ENCODE peak calls at places on chromosomes 2 and 18, in eight cellular contexts. One of them, this sample, is unnamed.

GRCh38 chr2:23092831-23093230 is 292.1 kb upstream of the KLHL29 start:
- DNase-seq in CD8-positive, alpha-beta T cell: no peak
- DNase-seq in K562: no peak
- DNase-seq in mesendoderm: peak; percentile 55
- DNase-seq in tibial nerve: no peak
- DNase-seq in DND-41: no peak
- DNase-seq in CD4-positive, CD25-positive, alpha-beta regulatory T cell: no peak
- DNase-seq in Panc1: no peak
- DNase-seq in this sample: no peak

GRCh38 chr2:238728322-238729260 is 119.3 kb upstream of the TWIST2 start:
- DNase-seq in CD8-positive, alpha-beta T cell: no peak
- DNase-seq in K562: no peak
- DNase-seq in mesendoderm: peak; percentile 89
- DNase-seq in tibial nerve: peak; percentile 25
- DNase-seq in DND-41: no peak
- DNase-seq in CD4-positive, CD25-positive, alpha-beta regulatory T cell: no peak
- DNase-seq in Panc1: no peak
- DNase-seq in this sample: peak; percentile 46

GRCh38 chr2:208062113-208062512 is 36.8 kb upstream of the PLEKHM3 start:
- DNase-seq in CD8-positive, alpha-beta T cell: no peak
- DNase-seq in K562: peak; percentile 63
- DNase-seq in mesendoderm: peak; percentile 69
- DNase-seq in tibial nerve: peak; percentile 38
- DNase-seq in DND-41: peak; percentile 7
- DNase-seq in CD4-positive, CD25-positive, alpha-beta regulatory T cell: peak; percentile 31
- DNase-seq in Panc1: no peak
- DNase-seq in this sample: no peak

GRCh38 chr2:172101707-172102158 is 967 bp downstream of the DLX2 start:
- DNase-seq in CD8-positive, alpha-beta T cell: no peak
- DNase-seq in K562: no peak
- DNase-seq in mesendoderm: peak; percentile 71
- DNase-seq in tibial nerve: no peak
- DNase-seq in DND-41: no peak
- DNase-seq in CD4-positive, CD25-positive, alpha-beta regulatory T cell: no peak
- DNase-seq in Panc1: no peak
- DNase-seq in this sample: no peak

GRCh38 chr18:78728301-78729098 is 251.1 kb upstream of the SALL3 start:
- DNase-seq in CD8-positive, alpha-beta T cell: no peak
- DNase-seq in K562: no peak
- DNase-seq in mesendoderm: no peak
- DNase-seq in tibial nerve: no peak
- DNase-seq in DND-41: no peak
- DNase-seq in CD4-positive, CD25-positive, alpha-beta regulatory T cell: no peak
- DNase-seq in Panc1: no peak
- DNase-seq in this sample: no peak

GRCh38 chr2:13542642-13543041 is 825.9 kb downstream of the TRIB2 start:
- DNase-seq in CD8-positive, alpha-beta T cell: no peak
- DNase-seq in K562: no peak
- DNase-seq in mesendoderm: no peak
- DNase-seq in tibial nerve: no peak
- DNase-seq in DND-41: no peak
- DNase-seq in CD4-positive, CD25-positive, alpha-beta regulatory T cell: no peak
- DNase-seq in Panc1: no peak
- DNase-seq in this sample: no peak

GRCh38 chr2:42781204-42781603 is 11.2 kb downstream of the HAAO start:
- DNase-seq in CD8-positive, alpha-beta T cell: no peak
- DNase-seq in K562: no peak
- DNase-seq in mesendoderm: no peak
- DNase-seq in tibial nerve: no peak
- DNase-seq in DND-41: no peak
- DNase-seq in CD4-positive, CD25-positive, alpha-beta regulatory T cell: no peak
- DNase-seq in Panc1: no peak
- DNase-seq in this sample: no peak

GRCh38 chr2:221895366-221896121 is 323.4 kb upstream of the EPHA4 start:
- DNase-seq in CD8-positive, alpha-beta T cell: no peak
- DNase-seq in K562: no peak
- DNase-seq in mesendoderm: no peak
- DNase-seq in tibial nerve: no peak
- DNase-seq in DND-41: no peak
- DNase-seq in CD4-positive, CD25-positive, alpha-beta regulatory T cell: no peak
- DNase-seq in Panc1: no peak
- DNase-seq in this sample: no peak

GRCh38 chr2:127642706-127643697 is 3.0 kb upstream of the GPR17 start:
- DNase-seq in CD8-positive, alpha-beta T cell: no peak
- DNase-seq in K562: no peak
- DNase-seq in mesendoderm: no peak
- DNase-seq in tibial nerve: no peak
- DNase-seq in DND-41: no peak
- DNase-seq in CD4-positive, CD25-positive, alpha-beta regulatory T cell: no peak
- DNase-seq in Panc1: no peak
- DNase-seq in this sample: no peak

GRCh38 chr2:216880509-216881184 is 20.8 kb upstream of the TNP1 start:
- DNase-seq in CD8-positive, alpha-beta T cell: no peak
- DNase-seq in K562: peak; percentile 93
- DNase-seq in mesendoderm: no peak
- DNase-seq in tibial nerve: no peak
- DNase-seq in DND-41: peak; percentile 90
- DNase-seq in CD4-positive, CD25-positive, alpha-beta regulatory T cell: peak; percentile 85
- DNase-seq in Panc1: no peak
- DNase-seq in this sample: no peak

GRCh38 chr2:101395545-101396351 is 8.4 kb upstream of the CREG2 start:
- DNase-seq in CD8-positive, alpha-beta T cell: no peak
- DNase-seq in K562: no peak
- DNase-seq in mesendoderm: no peak
- DNase-seq in tibial nerve: no peak
- DNase-seq in DND-41: no peak
- DNase-seq in CD4-positive, CD25-positive, alpha-beta regulatory T cell: no peak
- DNase-seq in Panc1: no peak
- DNase-seq in this sample: no peak
- H3K4me3 ChIP-seq in CD8-positive, alpha-beta T cell: no peak overlapping the region
- H3K4me3 ChIP-seq in K562: no peak overlapping the region
- H3K4me3 ChIP-seq in mesendoderm: no peak overlapping the region
- H3K4me3 ChIP-seq in tibial nerve: no peak overlapping the region
- H3K4me3 ChIP-seq in DND-41: no peak overlapping the region
- H3K4me3 ChIP-seq in CD4-positive, CD25-positive, alpha-beta regulatory T cell: no peak overlapping the region
- H3K4me3 ChIP-seq in Panc1: no peak overlapping the region
- H3K4me3 ChIP-seq in this sample: no peak overlapping the region

GRCh38 chr2:137659616-137660015 is 304.7 kb upstream of the HNMT start:
- DNase-seq in CD8-positive, alpha-beta T cell: no peak
- DNase-seq in K562: no peak
- DNase-seq in mesendoderm: peak; percentile 14
- DNase-seq in tibial nerve: no peak
- DNase-seq in DND-41: no peak
- DNase-seq in CD4-positive, CD25-positive, alpha-beta regulatory T cell: no peak
- DNase-seq in Panc1: no peak
- DNase-seq in this sample: no peak

GRCh38 chr2:137658433-137658832 is 305.8 kb upstream of the HNMT start:
- DNase-seq in CD8-positive, alpha-beta T cell: no peak
- DNase-seq in K562: no peak
- DNase-seq in mesendoderm: no peak
- DNase-seq in tibial nerve: no peak
- DNase-seq in DND-41: no peak
- DNase-seq in CD4-positive, CD25-positive, alpha-beta regulatory T cell: no peak
- DNase-seq in Panc1: no peak
- DNase-seq in this sample: no peak

GRCh38 chr2:137655812-137656211 is 308.5 kb upstream of the HNMT start:
- DNase-seq in CD8-positive, alpha-beta T cell: no peak
- DNase-seq in K562: no peak
- DNase-seq in mesendoderm: no peak
- DNase-seq in tibial nerve: no peak
- DNase-seq in DND-41: no peak
- DNase-seq in CD4-positive, CD25-positive, alpha-beta regulatory T cell: no peak
- DNase-seq in Panc1: no peak
- DNase-seq in this sample: no peak

DNA sequence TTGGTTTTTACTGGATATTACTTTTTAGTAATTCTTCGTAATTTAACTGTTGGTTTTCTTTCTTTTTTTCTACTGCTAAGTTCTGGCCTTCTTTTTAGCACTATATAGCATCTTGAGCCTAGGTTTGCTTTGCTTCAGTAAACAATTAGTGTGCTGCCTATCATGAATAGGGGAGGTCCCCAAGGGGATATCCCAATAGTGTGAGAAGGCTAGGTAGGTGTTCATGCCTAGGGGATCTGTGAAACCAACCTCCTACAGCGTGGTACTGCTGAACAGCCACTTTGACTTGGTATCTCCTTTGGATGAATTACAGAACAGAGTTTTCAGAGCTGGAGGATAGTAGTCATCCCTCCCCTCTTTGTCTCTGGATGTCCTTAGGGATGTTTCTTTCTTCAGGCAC is 310.2 kb upstream of the HNMT start:
- DNase-seq in CD8-positive, alpha-beta T cell: no peak
- DNase-seq in K562: no peak
- DNase-seq in mesendoderm: no peak
- DNase-seq in tibial nerve: no peak
- DNase-seq in DND-41: no peak
- DNase-seq in CD4-positive, CD25-positive, alpha-beta regulatory T cell: no peak
- DNase-seq in Panc1: no peak
- DNase-seq in this sample: no peak
- H3K27me3 ChIP-seq in CD8-positive, alpha-beta T cell: no peaks in the 10 kb centered on the region
- H3K27me3 ChIP-seq in K562: no peaks in the 10 kb centered on the region
- H3K27me3 ChIP-seq in mesendoderm: no peaks in the 10 kb centered on the region
- H3K27me3 ChIP-seq in tibial nerve: no peaks in the 10 kb centered on the region
- H3K27me3 ChIP-seq in DND-41: no peaks in the 10 kb centered on the region
- H3K27me3 ChIP-seq in CD4-positive, CD25-positive, alpha-beta regulatory T cell: no peaks in the 10 kb centered on the region
- H3K27me3 ChIP-seq in Panc1: no peaks in the 10 kb centered on the region
- H3K27me3 ChIP-seq in this sample: no peaks in the 10 kb centered on the region

GRCh38 chr2:199471443-199472057 is 13.8 kb upstream of the SATB2 start:
- DNase-seq in CD8-positive, alpha-beta T cell: no peak
- DNase-seq in K562: peak; percentile 78
- DNase-seq in mesendoderm: peak; percentile 89
- DNase-seq in tibial nerve: peak; percentile 38
- DNase-seq in DND-41: no peak
- DNase-seq in CD4-positive, CD25-positive, alpha-beta regulatory T cell: no peak
- DNase-seq in Panc1: no peak
- DNase-seq in this sample: no peak

GRCh38 chr2:199468561-199469513 is 11.1 kb upstream of the SATB2 start:
- DNase-seq in CD8-positive, alpha-beta T cell: no peak
- DNase-seq in K562: no peak
- DNase-seq in mesendoderm: peak; percentile 69
- DNase-seq in tibial nerve: no peak
- DNase-seq in DND-41: no peak
- DNase-seq in CD4-positive, CD25-positive, alpha-beta regulatory T cell: no peak
- DNase-seq in Panc1: no peak
- DNase-seq in this sample: no peak

GRCh38 chr2:199470361-199470671 is 12.6 kb upstream of the SATB2 start:
- DNase-seq in CD8-positive, alpha-beta T cell: no peak
- DNase-seq in K562: no peak
- DNase-seq in mesendoderm: no peak
- DNase-seq in tibial nerve: no peak
- DNase-seq in DND-41: no peak
- DNase-seq in CD4-positive, CD25-positive, alpha-beta regulatory T cell: no peak
- DNase-seq in Panc1: no peak
- DNase-seq in this sample: no peak

GRCh38 chr2:199470672-199471442 is 13.1 kb upstream of the SATB2 start:
- DNase-seq in CD8-positive, alpha-beta T cell: no peak
- DNase-seq in K562: no peak
- DNase-seq in mesendoderm: no peak
- DNase-seq in tibial nerve: no peak
- DNase-seq in DND-41: no peak
- DNase-seq in CD4-positive, CD25-positive, alpha-beta regulatory T cell: no peak
- DNase-seq in Panc1: no peak
- DNase-seq in this sample: no peak

GRCh38 chr2:199469514-199470360 is 12.0 kb upstream of the SATB2 start:
- DNase-seq in CD8-positive, alpha-beta T cell: no peak
- DNase-seq in K562: no peak
- DNase-seq in mesendoderm: no peak
- DNase-seq in tibial nerve: no peak
- DNase-seq in DND-41: no peak
- DNase-seq in CD4-positive, CD25-positive, alpha-beta regulatory T cell: no peak
- DNase-seq in Panc1: no peak
- DNase-seq in this sample: no peak
- H3K4me3 ChIP-seq in CD8-positive, alpha-beta T cell: no peak overlapping the region
- H3K4me3 ChIP-seq in K562: no peak overlapping the region
- H3K4me3 ChIP-seq in mesendoderm: no peak overlapping the region
- H3K4me3 ChIP-seq in tibial nerve: no peak overlapping the region
- H3K4me3 ChIP-seq in DND-41: no peak overlapping the region
- H3K4me3 ChIP-seq in CD4-positive, CD25-positive, alpha-beta regulatory T cell: no peak overlapping the region
- H3K4me3 ChIP-seq in Panc1: no peak overlapping the region
- H3K4me3 ChIP-seq in this sample: peak overlapping the region; percentile 23

GRCh38 chr2:219466816-219467735 is 31.6 kb upstream of the GMPPA start:
- DNase-seq in CD8-positive, alpha-beta T cell: no peak
- DNase-seq in K562: no peak
- DNase-seq in mesendoderm: no peak
- DNase-seq in tibial nerve: no peak
- DNase-seq in DND-41: no peak
- DNase-seq in CD4-positive, CD25-positive, alpha-beta regulatory T cell: no peak
- DNase-seq in Panc1: no peak
- DNase-seq in this sample: no peak

GRCh38 chr2:219465659-219466561 is 31.3 kb downstream of the SPEG start:
- DNase-seq in CD8-positive, alpha-beta T cell: no peak
- DNase-seq in K562: no peak
- DNase-seq in mesendoderm: no peak
- DNase-seq in tibial nerve: no peak
- DNase-seq in DND-41: no peak
- DNase-seq in CD4-positive, CD25-positive, alpha-beta regulatory T cell: no peak
- DNase-seq in Panc1: no peak
- DNase-seq in this sample: no peak

GRCh38 chr2:219469186-219469724 is 29.4 kb upstream of the GMPPA start:
- DNase-seq in CD8-positive, alpha-beta T cell: no peak
- DNase-seq in K562: peak; percentile 42
- DNase-seq in mesendoderm: peak; percentile 54
- DNase-seq in tibial nerve: no peak
- DNase-seq in DND-41: no peak
- DNase-seq in CD4-positive, CD25-positive, alpha-beta regulatory T cell: no peak
- DNase-seq in Panc1: no peak
- DNase-seq in this sample: no peak

GRCh38 chr2:219468410-219469185 is 30.1 kb upstream of the GMPPA start:
- DNase-seq in CD8-positive, alpha-beta T cell: no peak
- DNase-seq in K562: no peak
- DNase-seq in mesendoderm: no peak
- DNase-seq in tibial nerve: no peak
- DNase-seq in DND-41: no peak
- DNase-seq in CD4-positive, CD25-positive, alpha-beta regulatory T cell: no peak
- DNase-seq in Panc1: no peak
- DNase-seq in this sample: no peak

DNA sequence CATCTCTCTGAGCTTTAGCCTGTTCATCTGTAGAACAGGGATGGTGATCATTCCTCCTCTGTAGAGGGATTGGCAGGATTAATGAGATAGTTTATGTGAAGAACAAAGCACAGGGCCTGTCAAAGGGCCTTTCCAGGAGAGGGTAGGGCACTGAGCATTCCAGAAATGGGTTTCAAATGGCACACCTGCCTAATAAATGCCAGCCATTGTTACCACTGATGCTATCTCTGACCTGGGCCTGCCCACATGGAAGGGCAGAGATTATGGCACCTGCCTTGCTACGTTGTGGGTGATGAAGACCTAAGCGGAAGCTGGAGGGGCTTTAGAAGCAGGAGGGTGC is 31.0 kb upstream of the GMPPA start:
- DNase-seq in CD8-positive, alpha-beta T cell: no peak
- DNase-seq in K562: no peak
- DNase-seq in mesendoderm: no peak
- DNase-seq in tibial nerve: no peak
- DNase-seq in DND-41: no peak
- DNase-seq in CD4-positive, CD25-positive, alpha-beta regulatory T cell: no peak
- DNase-seq in Panc1: no peak
- DNase-seq in this sample: no peak
- H3K27me3 ChIP-seq in CD8-positive, alpha-beta T cell: no peaks in the 10 kb centered on the region
- H3K27me3 ChIP-seq in K562: no peaks in the 10 kb centered on the region
- H3K27me3 ChIP-seq in mesendoderm: no peaks in the 10 kb centered on the region
- H3K27me3 ChIP-seq in tibial nerve: no peaks in the 10 kb centered on the region
- H3K27me3 ChIP-seq in DND-41: no peaks in the 10 kb centered on the region
- H3K27me3 ChIP-seq in CD4-positive, CD25-positive, alpha-beta regulatory T cell: no peaks in the 10 kb centered on the region
- H3K27me3 ChIP-seq in Panc1: no peaks in the 10 kb centered on the region
- H3K27me3 ChIP-seq in this sample: no peaks in the 10 kb centered on the region

This sample was measured in ascending aorta.